ENCODE peak calls at places on chromosomes 1 and 21, in seven cellular contexts. F, M, K, I, U, A and R are unnamed samples. For H3K36me3 and H3K27me3, the result is how much of the 10 kb centered on the place peaks cover.

GRCh38 chr21:44702973-44703730 is 6.2 kb downstream of the KRTAP10-12 start:
- DNase-seq in I (no peak), K (no peak), F (no peak), M (peak), U (no peak), A (no peak), R (no peak)

GRCh38 chr1:241499910-241500309 is 19.6 kb downstream of the FH start:
- DNase-seq in U (no peak), I (no peak), F (peak), K (no peak), A (no peak), M (no peak), R (peak)

GRCh38 chr1:9281071-9281827 is 11.4 kb upstream of the SPSB1 start:
- DNase-seq in M (no peak), U (no peak), F (no peak), K (no peak), I (no peak), A (no peak), R (no peak)

GRCh38 chr1:186420923-186421322 is 40.0 kb downstream of the PDC start:
- DNase-seq in A (no peak), I (peak), U (no peak), K (no peak), M (no peak), F (no peak), R (no peak)

GRCh38 chr1:223224465-223224864 is 81.4 kb upstream of the TLR5 start:
- DNase-seq in I (no peak), A (no peak), M (peak), F (no peak), U (no peak), K (no peak), R (no peak)

GRCh38 chr1:229272164-229273158 is 1.6 kb downstream of the RAB4A start:
- DNase-seq in M (no peak), K (no peak), I (no peak), U (peak), A (no peak), F (peak), R (peak)

GRCh38 chr1:220925707-220926106 is 46.5 kb downstream of the HLX start:
- DNase-seq in M (no peak), A (no peak), F (no peak), I (no peak), K (no peak), U (no peak), R (no peak)

GRCh38 chr1:39688706-39689105 is 2.5 kb downstream of the HPCAL4 start:
- DNase-seq in U (no peak), K (no peak), A (no peak), I (no peak), M (no peak), F (peak), R (no peak)

GRCh38 chr1:4655674-4656532 is 1.5 kb downstream of the AJAP1 start:
- DNase-seq in K (peak), I (no peak), F (peak), U (peak), M (peak), A (no peak), R (peak)

GRCh38 chr1:193408782-193409293 is 222.4 kb upstream of the B3GALT2 start:
- DNase-seq in U (peak), A (no peak), K (peak), I (peak), F (peak), M (peak), R (peak)

GRCh38 chr1:242546441-242546840 is 21.9 kb upstream of the PLD5 start:
- DNase-seq in A (no peak), K (no peak), U (no peak), F (no peak), I (no peak), M (no peak), R (no peak)

GRCh38 chr1:951364-951763 is 7.7 kb downstream of the NOC2L start:
- DNase-seq in M (no peak), A (no peak), K (no peak), I (no peak), U (no peak), F (no peak), R (no peak)

GRCh38 chr1:185156321-185156853 is 366 bp downstream of the TRMT1L start:
- DNase-seq in M (no peak), F (no peak), K (no peak), U (no peak), I (no peak), A (no peak), R (peak)

GRCh38 chr1:8424539-8425116 is 106.7 kb downstream of the SLC45A1 start:
- DNase-seq in A (peak), M (no peak), I (no peak), K (peak), U (peak), F (peak), R (peak)

GRCh38 chr1:243473281-243474210 is 217.7 kb downstream of the SDCCAG8 start:
- DNase-seq in U (no peak), I (no peak), A (no peak), K (no peak), M (no peak), F (peak), R (no peak)

GRCh38 chr1:202283379-202283844 is 58.3 kb downstream of the UBE2T start:
- DNase-seq in F (peak), M (no peak), A (no peak), U (no peak), I (peak), K (no peak), R (peak)

GRCh38 chr1:223834660-223835263 is 11.0 kb downstream of the TP53BP2 start:
- DNase-seq in A (no peak), I (no peak), U (no peak), K (no peak), M (no peak), F (peak), R (no peak)

GRCh38 chr1:52955129-52955970 is 28.3 kb downstream of the SCP2 start:
- DNase-seq in A (no peak), U (peak), F (no peak), M (no peak), I (peak), K (no peak), R (peak)

GRCh38 chr1:157781048-157781447 is 4.1 kb upstream of the FCRL2 start:
- DNase-seq in M (no peak), A (no peak), K (no peak), F (no peak), I (no peak), U (no peak), R (peak)

GRCh38 chr21:45853703-45854342 is 127.7 kb upstream of the COL6A1 start:
- DNase-seq in F (peak), I (no peak), K (no peak), U (no peak), A (no peak), M (peak), R (peak)

GRCh38 chr1:9294910-9295636 is 2.4 kb downstream of the SPSB1 start:
- DNase-seq in U (no peak), I (no peak), M (no peak), F (no peak), K (no peak), A (no peak), R (peak)

GRCh38 chr1:37305841-37306240 is 168.5 kb upstream of the ZC3H12A start:
- DNase-seq in I (no peak), F (no peak), M (no peak), U (no peak), A (no peak), K (no peak), R (no peak)

GRCh38 chr21:45496968-45497845 is 45.0 kb downstream of the SLC19A1 start:
- DNase-seq in K (peak), M (no peak), I (no peak), U (no peak), F (no peak), A (no peak), R (no peak)

GRCh38 chr1:12184008-12184681 is 17.4 kb downstream of the TNFRSF1B start:
- DNase-seq in M (peak), K (peak), I (no peak), A (no peak), U (peak), F (no peak), R (no peak)

GRCh38 chr1:228342627-228343210 is 63.9 kb downstream of the TRIM11 start:
- DNase-seq in U (peak), I (no peak), K (no peak), F (no peak), A (peak), M (no peak), R (no peak)

GRCh38 chr1:165116732-165117131 is 239.8 kb downstream of the LMX1A start:
- DNase-seq in K (no peak), I (peak), U (no peak), A (no peak), F (peak), M (no peak), R (no peak)

GRCh38 chr1:193462629-193463320 is 276.4 kb upstream of the B3GALT2 start:
- DNase-seq in U (no peak), K (no peak), F (no peak), M (no peak), I (no peak), A (no peak), R (peak)

GRCh38 chr1:54814148-54814498 is 13.0 kb upstream of the TTC22 start:
- DNase-seq in K (no peak), F (no peak), M (peak), U (no peak), A (no peak), I (no peak), R (peak)

GRCh38 chr1:84291882-84292655 is 9.4 kb upstream of the SAMD13 start:
- DNase-seq in U (no peak), I (no peak), K (no peak), F (no peak), A (no peak), M (no peak), R (no peak)

GRCh38 chr1:167762061-167762746 is 40.4 kb downstream of the MPZL1 start:
- DNase-seq in I (no peak), U (no peak), A (no peak), K (no peak), M (no peak), F (no peak), R (no peak)
- H3K4me3 ChIP-seq in I (no peak), U (no peak), A (no peak), K (no peak), M (no peak), F (no peak), R (no peak)

GRCh38 chr21:28554660-28555475 is 437.8 kb downstream of the LTN1 start:
- DNase-seq in A (no peak), M (no peak), K (no peak), F (no peak), U (no peak), I (no peak), R (no peak)

GRCh38 chr21:28548291-28548690 is 444.4 kb downstream of the LTN1 start:
- DNase-seq in U (no peak), K (no peak), M (no peak), F (no peak), A (no peak), I (peak), R (no peak)

GRCh38 chr21:28547795-28548194 is 444.9 kb downstream of the LTN1 start:
- DNase-seq in I (no peak), K (no peak), A (no peak), F (no peak), M (no peak), U (no peak), R (no peak)

DNA sequence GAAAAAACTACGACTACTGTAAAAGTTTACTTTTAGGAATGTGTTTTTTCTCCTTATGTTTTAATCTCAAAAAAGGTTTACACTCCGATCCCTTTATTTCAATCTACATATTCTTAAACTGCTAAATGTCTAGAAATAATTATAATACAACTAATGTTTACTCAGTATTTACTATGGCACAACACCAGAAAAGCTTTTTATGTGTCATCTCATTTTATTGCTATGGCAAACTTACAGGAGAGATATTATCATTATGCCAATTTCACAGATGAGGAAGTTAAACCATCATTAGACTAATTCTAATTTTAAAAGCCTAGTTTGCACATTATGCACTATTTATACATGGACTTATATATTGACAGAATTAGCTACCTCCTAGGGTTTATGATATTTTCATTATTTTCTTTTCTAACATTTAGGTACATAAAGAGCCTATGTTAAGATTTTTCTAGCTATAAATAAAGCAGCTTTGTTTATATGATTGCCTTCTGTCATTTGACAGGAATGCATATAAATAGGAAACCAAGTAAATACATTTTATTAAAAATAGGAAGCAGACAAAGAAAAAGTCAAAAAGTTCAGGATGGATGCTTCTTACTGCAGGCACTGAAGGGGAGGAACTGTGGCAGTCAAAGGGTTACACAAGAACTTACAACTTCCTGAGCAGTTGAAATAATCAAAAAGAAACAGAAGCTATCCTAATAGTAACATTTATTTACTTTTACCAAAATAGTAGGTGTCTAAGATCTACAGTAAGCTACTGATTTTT is 442.4 kb downstream of the LTN1 start:
- DNase-seq in U (no peak), I (no peak), K (no peak), M (no peak), F (no peak), A (no peak), R (no peak)
- H3K36me3 ChIP-seq in U (under half), I (under half), K (under half), M (under half), F (under half), A (under half), R (under half)

GRCh38 chr1:205476648-205477047 is 20.8 kb upstream of the BLACAT1 start:
- DNase-seq in U (no peak), I (no peak), A (no peak), M (no peak), K (no peak), F (no peak), R (no peak)
- H3K27me3 ChIP-seq in U (under half), I (under half), A (under half), M (under half), K (under half), F (under half), R (under half)

GRCh38 chr1:201157949-201158348 is 3.7 kb upstream of the TMEM9 start:
- DNase-seq in U (no peak), F (no peak), I (no peak), A (no peak), M (no peak), K (no peak), R (no peak)
- H3K4me3 ChIP-seq in U (no peak), F (no peak), I (no peak), A (no peak), M (no peak), K (no peak), R (no peak)

GRCh38 chr1:211287218-211287617 is 28.1 kb downstream of the RCOR3 start:
- DNase-seq in M (no peak), F (no peak), I (no peak), U (no peak), A (no peak), K (no peak), R (no peak)
- H3K36me3 ChIP-seq in M (half or more), F (under half), I (under half), U (under half), A (under half), K (under half), R (under half)

GRCh38 chr1:153203130-153203529 is at the start of gene LELP1:
- DNase-seq in A (no peak), M (no peak), K (no peak), I (no peak), U (no peak), F (no peak), R (no peak)
- H3K27me3 ChIP-seq in A (under half), M (under half), K (under half), I (under half), U (under half), F (under half), R (under half)

GRCh38 chr1:28509705-28510349 is 4.0 kb downstream of the RCC1 start:
- DNase-seq in U (no peak), M (no peak), I (no peak), F (peak), A (no peak), K (no peak), R (no peak)
- H3K4me3 ChIP-seq in U (no peak), M (no peak), I (peak), F (no peak), A (peak), K (no peak), R (peak)

GRCh38 chr1:232438476-232438875 is 191.5 kb downstream of the SIPA1L2 start:
- DNase-seq in U (no peak), M (no peak), A (no peak), K (no peak), I (no peak), F (no peak), R (no peak)

GRCh38 chr1:232437510-232437909 is 192.4 kb downstream of the SIPA1L2 start:
- DNase-seq in M (no peak), A (no peak), I (no peak), K (no peak), U (no peak), F (no peak), R (no peak)

GRCh38 chr1:232443372-232443771 is 186.6 kb downstream of the SIPA1L2 start:
- DNase-seq in M (no peak), F (no peak), U (no peak), I (no peak), A (no peak), K (no peak), R (peak)

GRCh38 chr1:232439011-232439410 is 190.9 kb downstream of the SIPA1L2 start:
- DNase-seq in M (no peak), I (no peak), U (no peak), K (no peak), A (no peak), F (no peak), R (no peak)

DNA sequence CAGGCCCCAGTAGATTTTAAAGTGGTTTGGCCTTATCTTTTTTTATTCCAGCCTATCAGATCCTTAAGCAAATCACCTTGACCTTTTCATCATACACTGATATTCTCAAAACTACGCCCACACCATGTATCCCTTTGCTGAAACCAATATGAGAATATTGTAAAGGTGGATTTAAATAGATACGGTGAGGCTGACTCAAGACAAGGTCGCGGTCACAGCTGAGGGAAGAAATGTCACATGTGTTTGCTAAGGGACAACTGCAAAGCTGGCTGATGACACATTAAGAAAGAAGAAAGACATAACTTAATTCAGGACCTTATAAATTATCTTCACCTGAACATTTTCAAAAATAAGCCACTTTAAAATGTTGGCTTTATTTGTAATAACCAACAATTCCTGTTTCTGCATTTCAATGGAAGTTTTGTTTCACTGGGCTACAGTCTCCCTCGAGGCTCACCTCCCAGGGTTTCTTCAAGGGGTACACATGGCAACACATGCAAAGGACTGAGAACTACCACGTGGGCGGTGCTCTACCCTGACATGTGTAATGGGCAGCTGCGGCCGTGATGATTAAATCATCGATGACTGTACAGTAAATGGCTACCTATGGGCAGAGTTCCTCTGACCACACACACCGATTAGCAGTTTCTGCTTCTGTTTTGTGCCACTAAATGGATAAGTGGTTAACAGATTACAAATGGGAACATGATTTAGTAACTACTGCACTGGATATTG is 189.4 kb downstream of the SIPA1L2 start:
- DNase-seq in F (no peak), M (peak), K (no peak), I (no peak), U (no peak), A (no peak), R (no peak)
- H3K36me3 ChIP-seq in F (under half), M (under half), K (under half), I (under half), U (under half), A (under half), R (under half)